ENCODE peak calls at places on chromosome 9, in seven cellular contexts. A, L, P, E, W, V and U are unnamed samples.

GRCh38 chr9:128361981-128362646 is 9.1 kb upstream of the URM1 start:
- DNase-seq in A (peak), L (peak), P (peak), E (peak), W (peak), V (peak), U (peak)

GRCh38 chr9:132813115-132813784 is 64.8 kb downstream of the AK8 start:
- DNase-seq in A (no peak), L (no peak), P (no peak), E (no peak), W (no peak), V (no peak), U (no peak)

GRCh38 chr9:137534256-137535119 is 15.7 kb downstream of the PNPLA7 start:
- DNase-seq in A (peak), L (no peak), P (no peak), E (peak), W (peak), V (no peak), U (no peak)

GRCh38 chr9:126532489-126532888 is 81.2 kb upstream of the LMX1B start:
- DNase-seq in A (no peak), L (no peak), P (no peak), E (no peak), W (no peak), V (no peak), U (no peak)

GRCh38 chr9:87301381-87301780 is 196.3 kb upstream of the DAPK1 start:
- DNase-seq in A (no peak), L (no peak), P (no peak), E (no peak), W (no peak), V (no peak), U (no peak)

GRCh38 chr9:105262497-105262896 is 18.0 kb downstream of the SLC44A1 start:
- DNase-seq in A (peak), L (no peak), P (no peak), E (peak), W (no peak), V (no peak), U (no peak)

GRCh38 chr9:101626295-101626694 is 31.5 kb upstream of the PPP3R2 start:
- DNase-seq in A (no peak), L (no peak), P (no peak), E (no peak), W (no peak), V (no peak), U (no peak)

GRCh38 chr9:26566141-26566540 is 326.5 kb downstream of the CAAP1 start:
- DNase-seq in A (no peak), L (no peak), P (no peak), E (no peak), W (no peak), V (no peak), U (no peak)

GRCh38 chr9:81445331-81445921 is 243.9 kb downstream of the TLE1 start:
- DNase-seq in A (no peak), L (no peak), P (no peak), E (no peak), W (no peak), V (no peak), U (no peak)

GRCh38 chr9:71987471-71988371 is 72.7 kb downstream of the C9orf57 start:
- DNase-seq in A (no peak), L (no peak), P (no peak), E (no peak), W (no peak), V (no peak), U (no peak)

GRCh38 chr9:32906213-32906612 is 95.2 kb downstream of the APTX start:
- DNase-seq in A (no peak), L (no peak), P (no peak), E (no peak), W (no peak), V (no peak), U (no peak)

GRCh38 chr9:82808478-82808877 is 254.5 kb downstream of the RASEF start:
- DNase-seq in A (no peak), L (no peak), P (no peak), E (no peak), W (peak), V (no peak), U (no peak)

GRCh38 chr9:34382879-34383278 is 6.2 kb upstream of the MYORG start:
- DNase-seq in A (no peak), L (no peak), P (no peak), E (no peak), W (peak), V (no peak), U (no peak)

GRCh38 chr9:4792054-4792571 is 631 bp upstream of the RCL1 start:
- DNase-seq in A (no peak), L (no peak), P (no peak), E (no peak), W (no peak), V (no peak), U (no peak)

GRCh38 chr9:133532937-133533668 is 1.4 kb upstream of the ADAMTSL2 start:
- DNase-seq in A (peak), L (peak), P (peak), E (peak), W (peak), V (no peak), U (no peak)

GRCh38 chr9:121862371-121862970 is 211.0 kb downstream of the DAB2IP start:
- DNase-seq in A (no peak), L (no peak), P (no peak), E (no peak), W (peak), V (no peak), U (no peak)

GRCh38 chr9:34566191-34566849 is 23.2 kb downstream of the CNTFR start:
- DNase-seq in A (no peak), L (no peak), P (no peak), E (no peak), W (no peak), V (no peak), U (no peak)

GRCh38 chr9:86721843-86722705 is 225.2 kb downstream of the GAS1 start:
- DNase-seq in A (peak), L (no peak), P (no peak), E (no peak), W (no peak), V (peak), U (no peak)

DNA sequence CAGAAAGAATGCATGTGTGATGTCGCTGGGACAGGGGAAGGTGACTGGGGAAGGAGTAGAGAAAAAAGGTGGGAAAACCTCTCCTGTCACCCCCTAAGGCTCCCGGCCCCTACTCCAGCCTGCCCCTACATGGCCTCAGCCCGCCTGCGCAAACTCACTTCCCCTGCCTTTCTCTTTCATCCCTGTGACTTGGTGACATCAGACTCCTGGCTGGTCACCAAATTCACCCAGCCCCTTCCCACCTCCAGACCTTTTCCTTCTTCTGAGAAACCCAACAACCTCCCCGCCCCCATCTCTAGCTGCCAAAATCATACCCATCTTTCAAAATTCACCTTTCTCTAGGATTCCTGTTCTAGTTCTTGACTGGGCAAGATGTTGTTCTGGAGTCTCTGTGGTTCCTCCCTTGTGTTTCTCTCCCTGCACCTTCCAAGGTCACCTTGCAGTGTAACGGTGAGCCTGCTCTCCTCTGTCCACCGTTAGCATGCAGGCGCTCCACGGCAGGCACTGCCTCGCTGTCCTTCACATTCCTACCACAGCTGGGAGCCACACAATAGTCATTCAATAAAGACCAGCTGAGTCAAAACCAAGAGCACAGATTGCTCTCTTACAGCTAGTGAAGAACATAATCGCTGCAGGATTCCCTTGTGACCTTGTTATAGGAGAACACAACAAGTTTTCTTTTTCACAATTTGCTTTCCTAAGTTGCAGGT is 134.5 kb downstream of the FANCC start:
- DNase-seq in A (no peak), L (no peak), P (peak), E (peak), W (peak), V (no peak), U (no peak)
- TF ChIP-seq CTCF in A (peak), L (peak), P (peak), E (peak), W (peak), V (peak), U (no peak)

GRCh38 chr9:70428781-70429180 is 14.3 kb upstream of the KLF9 start:
- DNase-seq in A (no peak), L (no peak), P (no peak), E (no peak), W (no peak), V (no peak), U (no peak)

GRCh38 chr9:70422371-70423043 is 8.1 kb upstream of the KLF9 start:
- DNase-seq in A (no peak), L (no peak), P (no peak), E (no peak), W (no peak), V (peak), U (no peak)

GRCh38 chr9:70429899-70430298 is 15.4 kb upstream of the KLF9 start:
- DNase-seq in A (no peak), L (no peak), P (no peak), E (no peak), W (no peak), V (no peak), U (no peak)

GRCh38 chr9:70425192-70425591 is 10.7 kb upstream of the KLF9 start:
- DNase-seq in A (no peak), L (no peak), P (no peak), E (no peak), W (no peak), V (no peak), U (no peak)

DNA sequence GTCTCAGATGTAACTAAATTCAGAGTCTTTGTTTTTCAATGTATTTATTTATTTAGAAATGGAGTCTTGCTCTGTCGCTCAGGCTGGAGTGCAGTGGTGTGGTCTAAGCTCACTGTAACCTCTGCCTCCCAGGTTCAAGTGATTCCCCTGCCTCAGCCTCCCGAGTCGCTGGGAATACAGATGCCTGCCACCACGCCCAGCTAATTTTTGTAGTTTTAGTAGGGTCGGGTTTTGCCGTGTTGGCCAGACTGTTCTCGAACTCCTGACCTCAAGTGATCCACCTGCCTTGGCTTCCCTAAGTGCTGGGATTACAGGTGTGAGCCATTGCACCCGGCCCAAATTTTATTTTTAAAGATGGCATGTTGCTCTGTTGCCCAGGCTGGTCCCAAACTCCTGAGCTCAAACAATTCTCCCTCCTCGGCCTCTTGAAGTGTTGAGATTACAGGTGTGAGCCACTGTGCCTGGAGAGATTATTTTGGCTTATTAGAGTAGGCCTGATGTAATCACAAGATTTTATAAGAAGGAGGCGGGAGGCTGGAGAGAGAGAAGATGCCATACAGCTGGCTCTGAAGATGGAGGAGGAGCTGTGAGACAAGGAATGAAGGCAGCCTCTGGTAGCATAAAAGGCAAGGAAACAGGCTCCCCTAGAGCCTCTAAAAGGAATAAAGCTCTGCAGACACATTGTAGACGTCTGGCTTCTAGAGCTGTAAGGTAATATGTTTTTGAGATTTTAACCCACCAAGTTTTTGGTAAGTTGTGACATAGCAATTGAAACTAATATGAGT is 12.9 kb upstream of the KLF9 start:
- DNase-seq in A (no peak), L (no peak), P (no peak), E (no peak), W (no peak), V (no peak), U (no peak)
- TF ChIP-seq CTCF in A (no peak), L (no peak), P (no peak), E (no peak), W (peak), V (no peak), U (no peak)

GRCh38 chr9:2600307-2600706 is 21.3 kb upstream of the VLDLR start:
- DNase-seq in A (no peak), L (no peak), P (no peak), E (no peak), W (no peak), V (no peak), U (no peak)
- TF ChIP-seq CTCF in A (no peak), L (no peak), P (no peak), E (no peak), W (peak), V (no peak), U (no peak)

DNA sequence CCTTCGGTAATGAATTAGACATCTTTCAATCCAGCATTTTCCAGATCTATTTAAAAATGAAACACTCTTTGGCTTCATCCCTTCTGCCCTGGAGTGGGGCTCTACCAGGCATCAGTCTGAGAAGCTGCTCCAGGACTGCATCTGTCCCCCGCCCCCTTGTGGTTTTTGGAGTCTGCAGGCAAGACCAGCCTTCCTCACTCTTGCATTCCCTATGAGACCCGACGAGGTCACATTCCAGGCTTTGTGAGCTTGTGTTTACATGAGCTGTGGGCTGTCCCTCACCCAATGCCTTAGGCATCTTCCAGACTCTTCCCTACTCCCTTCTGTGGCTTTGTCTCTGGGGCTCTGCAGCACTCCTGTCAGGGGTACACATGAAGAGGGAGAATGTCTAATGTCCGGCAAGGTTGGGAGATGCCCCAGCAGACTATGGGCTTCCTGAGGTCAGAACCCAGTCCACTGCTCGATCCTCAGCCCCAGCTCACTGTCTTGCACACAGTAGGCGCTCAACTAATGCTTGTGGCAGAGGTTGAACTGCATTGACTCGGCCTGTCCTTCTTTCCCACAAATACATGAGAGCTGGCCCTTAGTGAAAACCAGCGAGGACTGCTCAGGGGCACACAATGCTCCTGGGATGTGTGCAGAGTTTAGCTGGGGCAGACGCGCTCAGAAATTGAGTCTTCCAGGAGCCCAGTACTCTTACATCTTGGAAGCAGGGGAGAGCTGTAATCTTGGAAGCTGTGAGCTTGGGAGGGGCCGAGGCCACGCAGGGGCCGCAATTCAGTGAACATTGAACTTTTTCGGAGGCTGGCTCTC is 11.6 kb upstream of the GADD45G start:
- DNase-seq in A (no peak), L (peak), P (peak), E (no peak), W (peak), V (no peak), U (no peak)
- TF ChIP-seq CTCF in A (no peak), L (no peak), P (no peak), E (no peak), W (peak), V (no peak), U (no peak)

GRCh38 chr9:98117984-98118639 is 910 bp downstream of the TRIM14 start:
- DNase-seq in A (peak), L (no peak), P (no peak), E (no peak), W (peak), V (no peak), U (no peak)
- TF ChIP-seq CTCF in A (peak), L (no peak), P (no peak), E (no peak), W (peak), V (no peak), U (peak)